ENCODE peak calls at places on chromosomes 4 and X, in nine cellular contexts. V is GF-D8, A is GM06990, L is A549, T is fibroblast of pulmonary artery, R is T-helper 22 cell, B is uterus, N is T-cell, K is GM04503. S is an unnamed sample.

GRCh38 chr4:108352664-108353308 is 184.1 kb upstream of the LEF1 start:
- DNase-seq in V (no peak), T (no peak), K (no peak), A (no peak), L (no peak), R (no peak), N (no peak), B (no peak), S (no peak)

GRCh38 chrX:73944582-73944947 is 359.4 kb upstream of the ZCCHC13 start:
- DNase-seq in T (no peak), K (no peak), A (no peak), B (no peak), R (no peak), N (no peak), V (no peak), L (no peak), S (no peak)

GRCh38 chrX:18668059-18668458 is 3.8 kb downstream of the RS1 start:
- DNase-seq in R (no peak), T (no peak), B (no peak), N (no peak), K (no peak), V (no peak), A (no peak), L (no peak), S (no peak)

GRCh38 chr4:114349543-114350175 is 248.9 kb upstream of the UGT8 start:
- DNase-seq in A (no peak), T (no peak), R (no peak), K (no peak), L (no peak), B (no peak), V (no peak), N (no peak), S (peak; percentile 46)

GRCh38 chrX:18424482-18425198 is 768 bp upstream of the CDKL5 start:
- DNase-seq in B (no peak), T (peak; percentile 35), R (peak; percentile 4), K (no peak), L (peak; percentile 70), N (peak; percentile 12), V (no peak), A (peak; percentile 72), S (peak; percentile 63)

GRCh38 chr4:178037459-178038214 is 595.4 kb upstream of the AGA start:
- DNase-seq in L (no peak), B (no peak), A (no peak), T (no peak), K (no peak), V (no peak), R (no peak), N (no peak), S (no peak)

GRCh38 chr4:41069838-41070237 is 144.5 kb downstream of the APBB2 start:
- DNase-seq in N (no peak), L (no peak), V (no peak), R (no peak), K (no peak), T (no peak), A (no peak), B (no peak), S (no peak)

GRCh38 chr4:20430555-20430954 is 178.8 kb downstream of the SLIT2 start:
- DNase-seq in T (no peak), R (no peak), N (no peak), A (no peak), B (no peak), K (no peak), V (no peak), L (no peak), S (no peak)

GRCh38 chr4:145805490-145805889 is 125.5 kb downstream of the C4orf51 start:
- DNase-seq in V (no peak), L (peak; percentile 16), K (no peak), N (no peak), B (no peak), T (peak; percentile 53), R (no peak), A (no peak), S (no peak)

GRCh38 chr4:79695848-79696247 is 287.8 kb upstream of the GK2 start:
- DNase-seq in V (no peak), L (no peak), T (no peak), N (no peak), A (no peak), B (no peak), K (no peak), R (no peak), S (no peak)

GRCh38 chrX:94361241-94361640 is 687.2 kb downstream of the FAM133A start:
- DNase-seq in T (no peak), L (no peak), N (no peak), V (no peak), R (no peak), K (no peak), B (no peak), A (no peak), S (no peak)

GRCh38 chrX:104270212-104270611 is 15.5 kb upstream of the ESX1 start:
- DNase-seq in B (no peak), V (no peak), N (no peak), K (no peak), L (no peak), R (no peak), A (no peak), T (no peak), S (no peak)

GRCh38 chrX:151753313-151754041 is 18.9 kb downstream of the CNGA2 start:
- DNase-seq in V (no peak), B (peak; percentile 31), T (peak; percentile 64), L (peak; percentile 63), K (peak; percentile 11), R (no peak), N (no peak), A (peak; percentile 18), S (no peak)

GRCh38 chr4:150668824-150669223 is 86.9 kb downstream of the MAB21L2 start:
- DNase-seq in A (no peak), K (no peak), L (no peak), R (no peak), T (no peak), N (no peak), V (no peak), B (no peak), S (no peak)

GRCh38 chr4:137514401-137515116 is 17.7 kb downstream of the PCDH18 start:
- DNase-seq in R (no peak), A (no peak), K (peak; percentile 47), B (no peak), T (no peak), V (no peak), L (no peak), N (no peak), S (no peak)

GRCh38 chrX:9643807-9644206 is 121.8 kb downstream of the GPR143 start:
- DNase-seq in V (no peak), N (no peak), K (no peak), R (no peak), B (no peak), A (no peak), L (no peak), T (no peak), S (no peak)

GRCh38 chr4:3248811-3249661 is at the start of gene MSANTD1:
- DNase-seq in L (no peak), N (no peak), T (peak; percentile 60), K (no peak), A (no peak), R (no peak), B (no peak), V (no peak), S (peak; percentile 31)

GRCh38 chr4:89539374-89539773 is 231.8 kb upstream of the GPRIN3 start:
- DNase-seq in V (no peak), L (peak; percentile 73), K (peak; percentile 27), B (no peak), R (no peak), T (peak; percentile 82), N (no peak), A (no peak), S (peak; percentile 68)

S was measured in LHCN-M2.